ENCODE peak calls at places on chromosome 12, in five cellular contexts. G is Calu3, J is OCI-LY7, D is GM10248, O is AG09309. I is an unnamed sample.

GRCh38 chr12:54215990-54216579 is 27.3 kb upstream of the SMUG1 start:
- DNase-seq in G (peak), J (peak), D (no peak), O (no peak), I (no peak)

GRCh38 chr12:9669534-9669933 is at the start of gene CLEC2D:
- DNase-seq in G (no peak), J (peak), D (peak), O (no peak), I (no peak)

GRCh38 chr12:42904683-42905418 is 315.3 kb upstream of the PRICKLE1 start:
- DNase-seq in G (no peak), J (no peak), D (no peak), O (no peak), I (no peak)

GRCh38 chr12:65799331-65799730 is 25.0 kb upstream of the HMGA2 start:
- DNase-seq in G (no peak), J (no peak), D (no peak), O (no peak), I (no peak)

GRCh38 chr12:19021646-19022045 is 107.9 kb upstream of the PLEKHA5 start:
- DNase-seq in G (no peak), J (no peak), D (no peak), O (no peak), I (no peak)

GRCh38 chr12:93292731-93293566 is 84.8 kb upstream of the NUDT4 start:
- DNase-seq in G (no peak), J (no peak), D (no peak), O (no peak), I (no peak)

GRCh38 chr12:106903241-106903950 is 52.3 kb upstream of the TMEM263 start:
- DNase-seq in G (peak), J (peak), D (peak), O (no peak), I (peak)

GRCh38 chr12:75646329-75646940 is 135.0 kb upstream of the KRR1 start:
- DNase-seq in G (no peak), J (no peak), D (no peak), O (no peak), I (no peak)

GRCh38 chr12:77104792-77105191 is 39.4 kb upstream of the E2F7 start:
- DNase-seq in G (peak), J (no peak), D (no peak), O (no peak), I (no peak)

GRCh38 chr12:102757154-102757873 is 159.7 kb downstream of the PAH start:
- DNase-seq in G (no peak), J (no peak), D (no peak), O (no peak), I (no peak)

DNA sequence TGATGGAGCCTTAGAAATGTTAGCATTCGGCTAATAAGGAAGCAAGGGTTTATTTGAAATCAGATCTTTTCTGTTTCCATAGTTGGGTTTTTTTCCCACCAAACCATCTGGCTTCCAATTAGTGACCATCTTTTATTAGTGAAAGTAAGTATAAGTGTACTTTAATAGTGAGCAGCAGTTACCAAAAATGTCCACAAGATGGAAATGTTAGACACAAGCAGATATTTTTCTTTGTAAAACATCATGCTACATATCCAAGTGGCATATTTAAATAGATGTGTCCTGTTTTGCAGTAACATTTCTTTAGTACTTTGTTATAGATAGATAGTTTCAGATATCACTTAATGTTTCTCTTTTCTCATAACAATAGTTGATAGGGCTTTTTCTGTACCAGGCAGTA is 28.8 kb downstream of the YEATS4 start:
- DNase-seq in G (no peak), J (peak), D (peak), O (peak), I (no peak)
- TF ChIP-seq CTCF in G (peak), J (peak), D (peak), O (peak), I (peak)

GRCh38 chr12:57142727-57143126 is 4.7 kb downstream of the LRP1-AS start:
- DNase-seq in G (no peak), J (no peak), D (no peak), O (no peak), I (no peak)

GRCh38 chr12:57141249-57141648 is 6.2 kb downstream of the LRP1-AS start:
- DNase-seq in G (no peak), J (no peak), D (no peak), O (no peak), I (no peak)

GRCh38 chr12:57142121-57142520 is 5.3 kb downstream of the LRP1-AS start:
- DNase-seq in G (no peak), J (no peak), D (no peak), O (no peak), I (no peak)

GRCh38 chr12:57138526-57139272 is 8.7 kb downstream of the LRP1-AS start:
- DNase-seq in G (no peak), J (no peak), D (no peak), O (no peak), I (no peak)

DNA sequence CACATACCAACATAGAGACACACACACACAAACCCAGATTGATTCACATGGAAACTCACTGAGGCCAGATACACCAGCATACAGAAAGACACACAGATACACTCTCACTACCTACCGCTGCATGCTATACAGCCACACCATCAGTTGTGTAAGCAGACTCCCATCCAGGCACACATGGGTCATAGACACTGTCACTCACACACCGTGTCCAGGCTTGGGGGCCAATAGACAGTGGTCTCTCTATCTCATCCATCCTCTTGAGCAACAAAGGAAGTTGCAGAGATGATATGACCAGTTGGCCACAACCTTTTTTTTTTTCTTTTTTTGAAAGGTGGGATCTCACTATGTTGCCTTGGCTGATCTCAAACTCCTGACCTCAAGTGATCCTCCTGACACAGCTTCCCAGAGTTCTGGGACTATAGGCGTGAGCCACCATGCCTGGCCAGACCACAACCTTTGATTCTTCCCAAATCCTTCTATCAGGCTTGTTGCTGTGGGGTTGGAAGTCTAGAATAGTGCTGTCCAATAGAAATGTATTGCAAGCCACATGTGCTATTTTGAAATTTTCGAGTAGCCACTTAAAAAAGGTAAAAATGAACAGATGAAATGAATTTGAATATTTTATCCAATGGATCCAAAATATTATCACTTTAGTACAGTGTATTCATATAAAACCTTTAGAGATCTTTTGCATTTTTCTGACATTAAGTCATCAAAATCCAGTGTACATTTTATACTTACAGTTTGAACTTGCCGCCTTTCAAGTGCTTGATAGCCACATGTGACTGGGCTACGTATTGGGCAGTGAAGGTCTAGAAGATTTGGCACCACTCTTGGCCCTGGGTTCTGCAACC is 7.4 kb downstream of the LRP1-AS start:
- DNase-seq in G (no peak), J (no peak), D (no peak), O (no peak), I (no peak)
- TF ChIP-seq CTCF in G (no peak), J (no peak), D (no peak), O (no peak), I (no peak)

GRCh38 chr12:127600211-127600610 is 666.8 kb upstream of the TMEM132C start:
- DNase-seq in G (no peak), J (no peak), D (no peak), O (no peak), I (no peak)
- TF ChIP-seq CTCF in G (no peak), J (no peak), D (no peak), O (no peak), I (no peak)

DNA sequence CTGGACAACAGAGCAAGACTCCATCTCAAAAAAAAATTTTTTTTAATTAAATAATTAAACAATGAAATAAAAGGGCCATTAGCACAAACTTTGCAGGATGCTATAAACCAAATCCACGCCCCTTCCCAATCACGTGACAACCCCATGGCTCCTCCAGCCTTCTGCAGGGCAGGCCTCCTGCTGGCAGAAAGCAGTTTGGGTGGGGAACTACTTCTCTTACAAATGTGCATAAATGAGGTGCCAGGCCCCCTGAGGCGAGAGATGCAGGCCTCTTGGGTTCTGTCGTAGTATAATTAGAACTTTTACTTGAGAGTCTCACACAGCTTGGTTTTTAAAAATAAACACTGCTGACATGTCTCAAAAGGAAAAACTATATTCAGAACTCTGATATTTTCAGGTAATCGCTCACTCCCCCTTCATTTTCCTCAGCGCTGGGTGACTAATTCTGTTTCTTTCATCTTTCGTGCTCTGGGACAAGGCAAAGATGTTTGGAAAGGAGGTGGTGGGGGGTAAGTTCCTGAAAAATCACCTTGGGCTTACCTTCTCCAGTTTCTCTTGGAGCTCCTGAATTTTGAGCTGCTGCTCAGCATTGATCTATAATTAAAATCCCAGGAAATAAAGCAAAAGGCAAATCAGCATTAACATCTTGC is 101.7 kb downstream of the CIT start:
- DNase-seq in G (no peak), J (no peak), D (no peak), O (no peak), I (no peak)
- TF ChIP-seq CTCF in G (no peak), J (no peak), D (no peak), O (no peak), I (no peak)